ENCODE peak calls at places on chromosomes 4 and X, in seven cellular contexts. H, F, A, I, B, L and M are unnamed samples. For H3K27me3, the result is how much of the 10 kb centered on the place peaks cover.

GRCh38 chr4:182619659-182620058 is 297.5 kb downstream of the DCTD start:
- DNase-seq in H (no peak), F (no peak), A (no peak), I (no peak), B (no peak), L (no peak), M (no peak)

GRCh38 chr4:125520258-125520990 is 205.7 kb downstream of the FAT4 start:
- DNase-seq in H (no peak), F (peak), A (no peak), I (peak), B (no peak), L (peak), M (no peak)

GRCh38 chrX:145844886-145845285 is 27.3 kb downstream of the SLITRK2 start:
- DNase-seq in H (no peak), F (no peak), A (no peak), I (no peak), B (no peak), L (no peak), M (no peak)

GRCh38 chr4:28686618-28687017 is 1826.0 kb downstream of the STIM2 start:
- DNase-seq in H (no peak), F (peak), A (no peak), I (peak), B (no peak), L (peak), M (peak)

GRCh38 chrX:13938053-13938765 is 91.5 kb downstream of the GEMIN8 start:
- DNase-seq in H (no peak), F (peak), A (no peak), I (no peak), B (peak), L (peak), M (peak)

GRCh38 chr4:175087156-175087555 is 169.0 kb downstream of the ADAM29 start:
- DNase-seq in H (no peak), F (no peak), A (no peak), I (no peak), B (no peak), L (no peak), M (no peak)

GRCh38 chrX:19137064-19137463 is 14.8 kb upstream of the ADGRG2 start:
- DNase-seq in H (no peak), F (no peak), A (no peak), I (no peak), B (no peak), L (no peak), M (no peak)

GRCh38 chrX:68945603-68946228 is 116.9 kb downstream of the EFNB1 start:
- DNase-seq in H (peak), F (peak), A (no peak), I (peak), B (no peak), L (peak), M (peak)

GRCh38 chr4:86853209-86853608 is 4.0 kb upstream of the SLC10A6 start:
- DNase-seq in H (no peak), F (no peak), A (no peak), I (no peak), B (no peak), L (no peak), M (no peak)

GRCh38 chrX:150508461-150509367 is 59.7 kb upstream of the MTM1 start:
- DNase-seq in H (peak), F (peak), A (no peak), I (no peak), B (peak), L (peak), M (peak)

GRCh38 chr4:145709336-145709735 is 29.4 kb downstream of the C4orf51 start:
- DNase-seq in H (no peak), F (no peak), A (no peak), I (no peak), B (no peak), L (no peak), M (no peak)

GRCh38 chr4:32931475-32931874 is 2211.3 kb downstream of the PCDH7 start:
- DNase-seq in H (no peak), F (peak), A (no peak), I (no peak), B (no peak), L (no peak), M (no peak)

GRCh38 chr4:74293558-74293957 is 14.7 kb upstream of the EPGN start:
- DNase-seq in H (no peak), F (no peak), A (no peak), I (peak), B (no peak), L (no peak), M (no peak)

GRCh38 chr4:111178231-111178630 is 555.4 kb upstream of the PITX2 start:
- DNase-seq in H (no peak), F (no peak), A (no peak), I (no peak), B (no peak), L (no peak), M (no peak)

GRCh38 chr4:163544407-163545038 is 50.0 kb downstream of the TMA16 start:
- DNase-seq in H (peak), F (peak), A (no peak), I (peak), B (peak), L (peak), M (peak)
- H3K4me3 ChIP-seq in H (peak), F (peak), A (peak), I (no peak), B (peak), L (no peak), M (peak)

DNA sequence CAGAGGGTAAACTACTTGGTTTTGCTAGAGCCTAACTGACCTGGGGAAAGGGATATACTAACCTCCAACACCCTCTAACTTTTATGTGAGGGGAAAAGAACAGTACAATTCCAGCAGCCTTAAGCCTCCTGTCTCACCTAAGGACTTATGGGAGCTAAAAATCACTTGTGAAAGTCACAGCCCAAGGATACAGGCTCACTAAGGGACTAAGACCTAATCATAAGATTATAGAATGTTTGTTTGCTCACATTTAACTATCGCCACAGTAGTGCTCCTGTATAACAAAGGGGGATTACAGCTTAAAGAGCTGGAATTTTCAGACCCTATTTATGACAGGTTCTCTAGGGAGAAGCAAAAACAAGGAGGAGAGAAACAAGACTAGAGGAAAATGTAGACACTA is 548.7 kb downstream of the DACH2 start:
- DNase-seq in H (no peak), F (no peak), A (no peak), I (no peak), B (no peak), L (no peak), M (no peak)
- H3K27me3 ChIP-seq in H (under half), F (under half), A (under half), I (under half), B (under half), L (under half), M (under half)

DNA sequence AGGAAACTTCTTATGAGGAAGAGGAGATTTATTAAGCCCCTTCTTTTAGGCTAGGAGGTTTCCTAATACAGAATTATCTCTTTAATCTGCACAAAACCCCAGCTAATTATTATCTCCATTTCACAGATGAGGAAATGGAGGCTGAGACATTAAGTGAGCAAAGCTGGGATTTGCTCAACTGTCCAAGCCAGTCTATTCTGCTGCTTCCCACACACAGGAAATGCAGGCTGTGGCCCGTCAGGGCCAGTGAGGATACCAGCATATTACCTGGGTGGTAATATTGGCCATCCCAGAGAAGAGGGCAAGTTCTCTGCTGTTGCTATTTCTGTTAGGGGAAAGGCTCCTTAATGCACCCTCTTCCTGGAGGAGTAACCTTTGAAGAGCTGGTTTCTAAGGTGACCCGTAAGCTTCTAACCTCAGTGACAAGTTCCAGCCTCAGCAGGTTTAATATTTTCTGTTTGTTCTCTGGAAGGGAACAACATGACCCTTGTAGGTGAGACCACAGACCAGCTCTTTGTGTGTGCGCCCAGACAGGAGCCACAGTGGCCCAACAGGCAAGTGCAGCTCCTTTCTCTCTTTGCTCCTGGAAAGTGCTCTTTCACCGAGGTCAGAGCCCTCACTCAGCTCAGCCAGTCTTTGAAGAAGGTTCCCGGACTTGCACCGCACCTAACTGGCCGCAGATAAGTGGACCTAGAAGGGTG is 35.6 kb downstream of the TBC1D9 start:
- DNase-seq in H (no peak), F (no peak), A (no peak), I (no peak), B (peak), L (no peak), M (no peak)
- H3K4me3 ChIP-seq in H (no peak), F (peak), A (no peak), I (no peak), B (peak), L (no peak), M (no peak)

GRCh38 chrX:17472424-17472823 is 97.4 kb downstream of the NHS start:
- DNase-seq in H (no peak), F (no peak), A (no peak), I (no peak), B (no peak), L (no peak), M (no peak)

GRCh38 chrX:17473021-17473420 is 98.0 kb downstream of the NHS start:
- DNase-seq in H (no peak), F (no peak), A (no peak), I (no peak), B (no peak), L (no peak), M (no peak)

GRCh38 chrX:17474892-17475291 is 99.9 kb downstream of the NHS start:
- DNase-seq in H (no peak), F (no peak), A (peak), I (peak), B (no peak), L (peak), M (no peak)

GRCh38 chrX:17476411-17476810 is 101.4 kb downstream of the NHS start:
- DNase-seq in H (no peak), F (no peak), A (no peak), I (no peak), B (no peak), L (no peak), M (no peak)

DNA sequence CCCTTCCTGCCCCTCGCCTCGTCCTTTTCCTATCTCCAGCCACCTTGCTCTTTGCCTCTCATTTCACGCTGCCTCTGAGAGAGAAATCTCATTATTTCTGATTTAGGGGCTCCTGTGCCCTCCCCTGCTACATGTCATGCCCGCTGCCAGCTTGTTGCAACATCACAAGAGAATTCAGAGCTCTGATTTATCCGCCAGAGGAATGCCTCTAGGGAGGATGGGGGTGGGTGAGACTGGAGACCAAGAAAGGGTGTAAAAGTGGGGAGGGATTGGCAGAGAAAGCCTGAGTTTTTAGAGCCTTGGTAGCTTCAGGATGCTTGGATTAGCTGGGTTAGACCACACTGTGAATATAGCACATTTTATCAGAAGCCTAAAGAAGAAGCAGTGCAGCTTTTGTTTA is 100.8 kb downstream of the NHS start:
- DNase-seq in H (no peak), F (peak), A (no peak), I (no peak), B (no peak), L (peak), M (peak)
- H3K27me3 ChIP-seq in H (under half), F (under half), A (under half), I (under half), B (under half), L (under half), M (under half)

GRCh38 chr4:153939570-153939969 is 150.7 kb upstream of the SFRP2 start:
- DNase-seq in H (no peak), F (no peak), A (no peak), I (no peak), B (no peak), L (no peak), M (no peak)

GRCh38 chr4:153945704-153946103 is 156.8 kb upstream of the SFRP2 start:
- DNase-seq in H (no peak), F (no peak), A (no peak), I (no peak), B (no peak), L (no peak), M (no peak)

GRCh38 chr4:153943738-153944415 is 155.0 kb upstream of the SFRP2 start:
- DNase-seq in H (no peak), F (no peak), A (no peak), I (no peak), B (no peak), L (no peak), M (no peak)

GRCh38 chr4:153937289-153937688 is 148.4 kb upstream of the SFRP2 start:
- DNase-seq in H (no peak), F (no peak), A (no peak), I (no peak), B (no peak), L (no peak), M (no peak)

DNA sequence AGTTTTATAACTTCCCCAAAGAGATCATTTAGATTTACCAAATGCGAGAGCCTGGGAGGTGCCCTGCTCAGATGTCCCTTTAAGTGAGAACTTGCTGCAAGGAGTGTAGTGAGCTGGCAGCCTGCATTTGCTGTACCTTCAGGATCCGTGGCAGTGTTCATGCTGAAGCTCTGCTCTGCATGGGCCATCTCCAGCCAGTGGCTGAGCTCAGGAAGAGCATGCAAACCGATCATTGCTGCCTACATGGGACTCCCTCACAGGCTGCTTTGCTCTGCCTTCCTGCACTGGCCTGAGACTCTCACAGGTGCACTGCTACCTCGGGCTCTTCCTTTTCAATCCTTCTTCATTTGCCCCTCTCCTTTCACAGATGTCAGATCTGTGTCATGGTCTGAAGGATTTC is 152.0 kb upstream of the SFRP2 start:
- DNase-seq in H (no peak), F (no peak), A (no peak), I (no peak), B (no peak), L (no peak), M (no peak)
- H3K4me3 ChIP-seq in H (no peak), F (no peak), A (no peak), I (no peak), B (no peak), L (no peak), M (no peak)

GRCh38 chr4:1405249-1405635 is 1.0 kb downstream of the NKX1-1 start:
- DNase-seq in H (peak), F (no peak), A (no peak), I (no peak), B (no peak), L (no peak), M (no peak)
- H3K27me3 ChIP-seq in H (under half), F (half or more), A (under half), I (half or more), B (half or more), L (half or more), M (under half)

GRCh38 chr4:73211968-73212367 is 46.6 kb downstream of the ANKRD17 start:
- DNase-seq in H (no peak), F (no peak), A (no peak), I (no peak), B (no peak), L (no peak), M (no peak)

GRCh38 chr4:73212982-73213730 is 45.4 kb downstream of the ANKRD17 start:
- DNase-seq in H (no peak), F (no peak), A (no peak), I (no peak), B (no peak), L (no peak), M (no peak)

GRCh38 chr4:73208376-73208775 is 50.2 kb downstream of the ANKRD17 start:
- DNase-seq in H (no peak), F (peak), A (no peak), I (peak), B (no peak), L (no peak), M (no peak)

GRCh38 chr4:73213917-73214663 is 44.5 kb downstream of the ANKRD17 start:
- DNase-seq in H (no peak), F (peak), A (no peak), I (peak), B (no peak), L (peak), M (no peak)
- H3K4me3 ChIP-seq in H (no peak), F (no peak), A (no peak), I (no peak), B (no peak), L (no peak), M (no peak)